ENCODE peak calls at places on chromosomes 7 and 10, in six cellular contexts. C is cardiac muscle cell; I is CD4-positive, CD25-positive, alpha-beta regulatory T cell; B is stomach; K is lower lobe of right lung; F is brain microvascular endothelial cell. X is an unnamed sample.

GRCh38 chr7:29091722-29092121 is 54.6 kb downstream of the CPVL start:
- DNase-seq in C (no peak), I (no peak), B (no peak), K (no peak), F (no peak), X (no peak)

GRCh38 chr10:92126100-92126650 is 164.7 kb downstream of the CPEB3 start:
- DNase-seq in C (no peak), I (no peak), B (no peak), K (no peak), F (no peak), X (no peak)

GRCh38 chr10:58829839-58830238 is 317.2 kb downstream of the BICC1 start:
- DNase-seq in C (no peak), I (no peak), B (no peak), K (no peak), F (no peak), X (no peak)

GRCh38 chr10:36496728-36497127 is 628.7 kb upstream of the ANKRD30A start:
- DNase-seq in C (no peak), I (no peak), B (no peak), K (no peak), F (no peak), X (no peak)

GRCh38 chr7:47636111-47636692 is 54.3 kb upstream of the TNS3 start:
- DNase-seq in C (no peak), I (no peak), B (no peak), K (no peak), F (no peak), X (no peak)

GRCh38 chr10:69721690-69722310 is 79.9 kb upstream of the COL13A1 start:
- DNase-seq in C (peak), I (no peak), B (no peak), K (peak), F (peak), X (no peak)

GRCh38 chr7:24979470-24979862 is 512 bp downstream of the OSBPL3 start:
- DNase-seq in C (peak), I (peak), B (peak), K (peak), F (peak), X (peak)

GRCh38 chr10:115760131-115760530 is 512.9 kb downstream of the GFRA1 start:
- DNase-seq in C (no peak), I (no peak), B (no peak), K (no peak), F (no peak), X (no peak)

GRCh38 chr10:6056411-6057135 is 5.6 kb downstream of the IL2RA start:
- DNase-seq in C (no peak), I (no peak), B (peak), K (no peak), F (no peak), X (no peak)

GRCh38 chr7:42237162-42237821 is at the start of gene GLI3:
- DNase-seq in C (peak), I (no peak), B (peak), K (peak), F (peak), X (peak)
- H3K4me3 ChIP-seq in C (peak), I (no peak), B (peak), K (peak), F (peak), X (peak)

DNA sequence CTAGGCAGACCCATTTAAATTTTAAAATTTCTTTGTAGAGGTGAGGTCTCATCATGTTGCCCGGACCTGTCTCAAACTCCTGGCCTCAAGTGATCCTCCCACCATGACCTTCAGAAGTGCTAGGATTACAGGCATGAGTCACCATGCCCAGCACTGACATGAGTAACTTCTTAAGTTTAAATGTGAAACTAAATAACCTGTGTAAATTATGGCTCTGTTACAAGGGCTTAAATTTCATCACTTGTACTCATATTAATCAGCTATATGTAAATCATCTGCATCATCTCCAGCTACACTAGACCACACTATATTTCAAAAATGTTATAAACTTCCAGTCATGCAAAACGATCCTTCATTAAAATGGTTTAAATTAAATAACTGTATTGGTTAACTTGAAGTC is 56.1 kb downstream of the ATAD1 start:
- DNase-seq in C (no peak), I (no peak), B (no peak), K (no peak), F (peak), X (no peak)
- H3K27ac ChIP-seq in C (no peak), I (no peak), B (no peak), K (no peak), F (peak), X (no peak)

DNA sequence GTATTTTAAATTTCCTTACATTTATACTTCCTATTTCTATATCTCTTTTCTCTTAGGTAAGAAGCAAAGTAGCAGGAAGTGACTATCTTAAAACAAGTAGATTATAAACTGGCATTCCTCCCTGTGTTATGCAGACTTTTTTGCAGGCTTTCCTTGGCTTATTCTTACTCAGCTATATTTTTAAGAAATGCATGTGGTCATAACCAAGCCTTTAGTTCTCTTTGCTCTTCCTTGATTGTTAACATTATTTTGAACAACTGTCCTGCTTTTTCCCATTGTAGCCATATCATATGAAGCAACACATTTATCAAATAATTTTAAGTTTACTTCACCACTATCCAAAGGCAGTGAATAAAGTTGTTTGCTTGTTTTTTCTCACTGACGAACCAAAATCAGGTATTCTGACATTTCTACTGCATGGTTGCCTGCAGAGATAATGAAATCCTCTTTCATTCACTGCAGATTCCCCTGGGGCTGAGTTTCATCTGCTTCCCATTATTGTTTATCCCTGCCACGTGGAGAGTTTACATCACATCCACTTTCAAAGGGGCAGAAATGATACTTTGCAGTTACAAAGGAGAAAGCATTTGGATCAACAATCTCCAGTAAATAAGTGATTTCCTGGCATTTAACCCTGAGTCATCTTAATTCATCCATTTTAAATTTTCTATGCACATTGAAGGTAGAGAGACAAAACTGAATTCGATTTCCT is 389.9 kb upstream of the SEMA3C start:
- DNase-seq in C (no peak), I (no peak), B (no peak), K (no peak), F (no peak), X (no peak)
- H3K4me3 ChIP-seq in C (no peak), I (no peak), B (no peak), K (no peak), F (no peak), X (no peak)

DNA sequence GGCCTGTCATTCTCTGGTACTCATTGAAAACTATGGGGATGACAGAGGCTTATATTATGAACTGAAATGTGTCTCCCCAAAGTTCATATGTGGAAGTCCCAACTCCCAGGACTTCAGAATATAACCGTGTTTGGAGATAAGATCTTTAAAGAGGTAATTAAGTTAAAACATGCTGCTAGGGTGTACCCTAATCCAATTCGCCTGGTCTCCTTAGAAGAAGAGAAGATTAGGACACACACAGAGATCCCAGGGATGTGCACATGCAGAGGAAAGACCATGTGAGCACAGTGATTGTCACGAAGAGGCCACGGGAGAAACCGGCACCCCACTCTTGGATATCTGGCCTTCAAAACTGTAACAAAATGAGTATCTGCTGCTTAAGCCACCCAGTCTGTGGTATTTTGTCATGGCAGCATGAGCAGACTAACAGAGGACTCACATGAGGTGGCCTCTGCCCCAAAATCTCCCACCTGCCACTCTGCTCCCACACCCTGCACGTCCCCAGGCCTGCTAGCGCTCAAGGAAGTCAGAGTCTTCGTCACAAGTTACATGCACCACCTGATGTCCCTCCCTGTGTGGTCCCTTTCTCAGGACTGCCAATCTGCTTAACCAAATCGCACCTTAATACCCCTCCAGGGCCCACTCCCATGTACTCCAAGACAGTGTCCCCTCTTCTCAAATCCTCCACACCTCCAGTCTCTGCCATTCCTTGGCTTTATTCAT is 26.8 kb downstream of the PLAC9 start:
- DNase-seq in C (no peak), I (no peak), B (no peak), K (no peak), F (no peak), X (no peak)
- H3K27ac ChIP-seq in C (no peak), I (no peak), B (peak), K (peak), F (peak), X (peak)

DNA sequence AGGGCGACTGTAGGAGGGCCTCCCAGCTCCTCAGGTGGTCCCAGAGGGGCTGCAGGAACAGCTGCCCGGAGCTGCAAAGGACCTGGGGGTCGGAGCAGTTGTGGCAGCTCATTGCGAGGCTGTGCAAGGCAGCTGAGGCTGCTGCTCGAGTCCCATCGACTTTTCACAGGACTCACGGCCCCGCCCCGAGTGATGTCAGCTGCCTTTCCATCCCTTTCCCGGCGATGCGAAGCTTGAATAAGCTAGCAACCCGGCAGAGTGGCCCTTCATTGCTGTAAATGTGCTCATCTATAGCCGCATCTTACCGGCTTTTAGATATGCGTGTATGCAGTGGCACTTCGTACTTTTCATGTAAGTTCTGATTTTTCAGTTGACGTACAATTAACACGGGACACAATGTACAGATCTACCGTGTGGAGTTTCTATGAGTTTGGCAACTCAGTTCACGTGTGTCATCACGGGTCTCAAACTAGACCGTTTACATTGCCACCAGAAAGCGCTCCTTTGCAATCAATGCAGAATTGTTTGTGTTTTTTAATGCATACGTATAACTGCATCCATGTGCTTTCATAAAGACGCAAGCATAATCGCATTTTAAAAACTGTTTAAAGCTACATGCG is at the start of gene CH25H:
- DNase-seq in C (peak), I (peak), B (peak), K (peak), F (peak), X (peak)
- H3K4me3 ChIP-seq in C (peak), I (peak), B (peak), K (peak), F (peak), X (peak)

GRCh38 chr7:46134795-46135194 is 213.7 kb upstream of the IGFBP3 start:
- DNase-seq in C (no peak), I (no peak), B (no peak), K (no peak), F (no peak), X (no peak)
- H3K27ac ChIP-seq in C (no peak), I (no peak), B (no peak), K (no peak), F (no peak), X (no peak)

X was measured in left lung.